ENCODE peak calls at places on chromosome 10, in nine cellular contexts. S is A673; G is G401; E is activated CD8-positive, alpha-beta memory T cell treated with anti-CD3 and anti-CD28 coated beads for 4 hours; I is H54; U is adipocyte; M is B cell; W is activated T-helper 1 cell treated with anti-CD3 and anti-CD28 coated beads, Interleukin-12 subunit alpha, Interleukin-12 subunit beta, Interleukin-2, Interleukin-4 antibody, amounts not matched to agents 30 ng/mL and 10 ng/mL and 1 ng/mL, durations not matched to agents 14 hours and 24 hours and 36 hours; L is activated naive CD4-positive, alpha-beta T cell treated with anti-CD3 and anti-CD28 coated beads, Interleukin-2, amount 50 U/mL, for 16 hours. Z is an unnamed sample.

GRCh38 chr10:133422821-133423771 is 1.3 kb downstream of the SPRN start:
- DNase-seq in S (no peak), G (peak), E (no peak), I (no peak), U (peak), M (peak), W (no peak), L (no peak), Z (no peak)

GRCh38 chr10:83965473-83965872 is 173.8 kb upstream of the GHITM start:
- DNase-seq in S (no peak), G (no peak), E (no peak), I (no peak), U (no peak), M (no peak), W (no peak), L (no peak), Z (no peak)

GRCh38 chr10:86291616-86292340 is 74.8 kb downstream of the GRID1 start:
- DNase-seq in S (no peak), G (no peak), E (no peak), I (no peak), U (no peak), M (no peak), W (no peak), L (no peak), Z (no peak)

GRCh38 chr10:131667561-131667960 is 233.2 kb upstream of the PPP2R2D start:
- DNase-seq in S (no peak), G (no peak), E (no peak), I (no peak), U (no peak), M (no peak), W (no peak), L (no peak), Z (no peak)

GRCh38 chr10:46314046-46314445 is 27.2 kb downstream of the ANTXRL start:
- DNase-seq in S (no peak), G (no peak), E (no peak), I (no peak), U (no peak), M (no peak), W (no peak), L (no peak), Z (no peak)

GRCh38 chr10:44341901-44342300 is 43.0 kb downstream of the CXCL12 start:
- DNase-seq in S (no peak), G (no peak), E (no peak), I (no peak), U (no peak), M (no peak), W (no peak), L (no peak), Z (no peak)

GRCh38 chr10:48251525-48252353 is 22.8 kb downstream of the FRMPD2 start:
- DNase-seq in S (no peak), G (no peak), E (no peak), I (no peak), U (no peak), M (no peak), W (no peak), L (no peak), Z (no peak)

GRCh38 chr10:110530131-110530831 is 32.6 kb downstream of the DUSP5 start:
- DNase-seq in S (peak), G (peak), E (no peak), I (peak), U (peak), M (no peak), W (no peak), L (no peak), Z (no peak)

GRCh38 chr10:119116326-119116951 is 12.5 kb downstream of the DENND10 start:
- DNase-seq in S (no peak), G (no peak), E (no peak), I (no peak), U (peak), M (no peak), W (no peak), L (no peak), Z (no peak)

Z was measured in pons.